ENCODE peak calls at places on chromosomes 7 and 10, in seven cellular contexts. One of them, this sample, is unnamed.

GRCh38 chr7:143239822-143240221 is 18.0 kb downstream of the TAS2R40 start:
- DNase-seq in endodermal cell: no peak
- DNase-seq in fibroblast of lung: no peak
- DNase-seq in HCT116: no peak
- DNase-seq in Peyer's patch: no peak
- DNase-seq in hepatocyte: no peak
- DNase-seq in fibroblast of pulmonary artery: peak; percentile 57
- DNase-seq in this sample: no peak

GRCh38 chr10:104689547-104689946 is 48.5 kb downstream of the SORCS3 start:
- DNase-seq in endodermal cell: peak; percentile 12
- DNase-seq in fibroblast of lung: no peak
- DNase-seq in HCT116: no peak
- DNase-seq in Peyer's patch: no peak
- DNase-seq in hepatocyte: no peak
- DNase-seq in fibroblast of pulmonary artery: no peak
- DNase-seq in this sample: no peak

GRCh38 chr10:44281089-44281613 is 103.7 kb downstream of the CXCL12 start:
- DNase-seq in endodermal cell: no peak
- DNase-seq in fibroblast of lung: no peak
- DNase-seq in HCT116: no peak
- DNase-seq in Peyer's patch: no peak
- DNase-seq in hepatocyte: no peak
- DNase-seq in fibroblast of pulmonary artery: no peak
- DNase-seq in this sample: no peak

GRCh38 chr7:155764432-155764798 is 47.8 kb downstream of the SHH start:
- DNase-seq in endodermal cell: no peak
- DNase-seq in fibroblast of lung: no peak
- DNase-seq in HCT116: no peak
- DNase-seq in Peyer's patch: peak; percentile 33
- DNase-seq in hepatocyte: no peak
- DNase-seq in fibroblast of pulmonary artery: no peak
- DNase-seq in this sample: no peak

GRCh38 chr10:69968830-69969229 is 83.8 kb upstream of the MACROH2A2 start:
- DNase-seq in endodermal cell: peak; percentile 81
- DNase-seq in fibroblast of lung: no peak
- DNase-seq in HCT116: peak; percentile 13
- DNase-seq in Peyer's patch: no peak
- DNase-seq in hepatocyte: peak; percentile 48
- DNase-seq in fibroblast of pulmonary artery: peak; percentile 12
- DNase-seq in this sample: no peak

GRCh38 chr7:43906327-43907010 is at the start of gene URGCP:
- DNase-seq in endodermal cell: peak; percentile 80
- DNase-seq in fibroblast of lung: peak; percentile 45
- DNase-seq in HCT116: no peak
- DNase-seq in Peyer's patch: peak; percentile 35
- DNase-seq in hepatocyte: peak; percentile 78
- DNase-seq in fibroblast of pulmonary artery: peak; percentile 29
- DNase-seq in this sample: no peak

GRCh38 chr7:6395898-6396582 is 51.7 kb downstream of the DAGLB start:
- DNase-seq in endodermal cell: no peak
- DNase-seq in fibroblast of lung: no peak
- DNase-seq in HCT116: no peak
- DNase-seq in Peyer's patch: no peak
- DNase-seq in hepatocyte: no peak
- DNase-seq in fibroblast of pulmonary artery: no peak
- DNase-seq in this sample: no peak

GRCh38 chr10:53536322-53536721 is 763.7 kb upstream of the MBL2 start:
- DNase-seq in endodermal cell: no peak
- DNase-seq in fibroblast of lung: no peak
- DNase-seq in HCT116: no peak
- DNase-seq in Peyer's patch: no peak
- DNase-seq in hepatocyte: no peak
- DNase-seq in fibroblast of pulmonary artery: no peak
- DNase-seq in this sample: no peak

GRCh38 chr10:32166365-32166764 is 110.1 kb upstream of the KIF5B start:
- DNase-seq in endodermal cell: no peak
- DNase-seq in fibroblast of lung: no peak
- DNase-seq in HCT116: no peak
- DNase-seq in Peyer's patch: no peak
- DNase-seq in hepatocyte: no peak
- DNase-seq in fibroblast of pulmonary artery: no peak
- DNase-seq in this sample: no peak

GRCh38 chr10:106565546-106565945 is 599.0 kb downstream of the SORCS1 start:
- DNase-seq in endodermal cell: no peak
- DNase-seq in fibroblast of lung: peak; percentile 25
- DNase-seq in HCT116: no peak
- DNase-seq in Peyer's patch: no peak
- DNase-seq in hepatocyte: no peak
- DNase-seq in fibroblast of pulmonary artery: peak; percentile 55
- DNase-seq in this sample: no peak

GRCh38 chr10:121595806-121596667 is 2.2 kb downstream of the FGFR2 start:
- DNase-seq in endodermal cell: peak; percentile 88
- DNase-seq in fibroblast of lung: no peak
- DNase-seq in HCT116: no peak
- DNase-seq in Peyer's patch: no peak
- DNase-seq in hepatocyte: peak; percentile 42
- DNase-seq in fibroblast of pulmonary artery: no peak
- DNase-seq in this sample: no peak

GRCh38 chr7:13742719-13743640 is 246.5 kb downstream of the ETV1 start:
- DNase-seq in endodermal cell: peak; percentile 51
- DNase-seq in fibroblast of lung: peak; percentile 73
- DNase-seq in HCT116: peak; percentile 39
- DNase-seq in Peyer's patch: no peak
- DNase-seq in hepatocyte: peak; percentile 61
- DNase-seq in fibroblast of pulmonary artery: peak; percentile 75
- DNase-seq in this sample: no peak

GRCh38 chr7:75993689-75994387 is 557 bp downstream of the TMEM120A start:
- DNase-seq in endodermal cell: peak; percentile 92
- DNase-seq in fibroblast of lung: peak; percentile 50
- DNase-seq in HCT116: no peak
- DNase-seq in Peyer's patch: peak; percentile 31
- DNase-seq in hepatocyte: peak; percentile 85
- DNase-seq in fibroblast of pulmonary artery: peak; percentile 68
- DNase-seq in this sample: no peak

GRCh38 chr7:92889081-92889480 is 52.7 kb upstream of the CDK6 start:
- DNase-seq in endodermal cell: no peak
- DNase-seq in fibroblast of lung: no peak
- DNase-seq in HCT116: no peak
- DNase-seq in Peyer's patch: no peak
- DNase-seq in hepatocyte: no peak
- DNase-seq in fibroblast of pulmonary artery: no peak
- DNase-seq in this sample: no peak

GRCh38 chr7:120862987-120863386 is 5.0 kb upstream of the TSPAN12 start:
- DNase-seq in endodermal cell: no peak
- DNase-seq in fibroblast of lung: peak; percentile 8
- DNase-seq in HCT116: no peak
- DNase-seq in Peyer's patch: no peak
- DNase-seq in hepatocyte: no peak
- DNase-seq in fibroblast of pulmonary artery: no peak
- DNase-seq in this sample: no peak

GRCh38 chr10:37952051-37952815 is 24.2 kb downstream of the ZNF25 start:
- DNase-seq in endodermal cell: no peak
- DNase-seq in fibroblast of lung: no peak
- DNase-seq in HCT116: no peak
- DNase-seq in Peyer's patch: no peak
- DNase-seq in hepatocyte: no peak
- DNase-seq in fibroblast of pulmonary artery: no peak
- DNase-seq in this sample: no peak

GRCh38 chr10:88598060-88598459 is 11.5 kb downstream of the LIPJ start:
- DNase-seq in endodermal cell: no peak
- DNase-seq in fibroblast of lung: no peak
- DNase-seq in HCT116: no peak
- DNase-seq in Peyer's patch: no peak
- DNase-seq in hepatocyte: no peak
- DNase-seq in fibroblast of pulmonary artery: no peak
- DNase-seq in this sample: no peak

GRCh38 chr10:124680675-124681074 is 63.5 kb downstream of the FAM53B start:
- DNase-seq in endodermal cell: no peak
- DNase-seq in fibroblast of lung: no peak
- DNase-seq in HCT116: no peak
- DNase-seq in Peyer's patch: no peak
- DNase-seq in hepatocyte: no peak
- DNase-seq in fibroblast of pulmonary artery: peak; percentile 27
- DNase-seq in this sample: no peak

GRCh38 chr10:8416192-8416701 is 361.8 kb downstream of the GATA3 start:
- DNase-seq in endodermal cell: no peak
- DNase-seq in fibroblast of lung: peak; percentile 51
- DNase-seq in HCT116: no peak
- DNase-seq in Peyer's patch: no peak
- DNase-seq in hepatocyte: no peak
- DNase-seq in fibroblast of pulmonary artery: no peak
- DNase-seq in this sample: no peak

GRCh38 chr10:48610585-48611093 is 5.8 kb upstream of the ARHGAP22 start:
- DNase-seq in endodermal cell: no peak
- DNase-seq in fibroblast of lung: no peak
- DNase-seq in HCT116: no peak
- DNase-seq in Peyer's patch: no peak
- DNase-seq in hepatocyte: no peak
- DNase-seq in fibroblast of pulmonary artery: no peak
- DNase-seq in this sample: no peak

GRCh38 chr7:5557920-5558401 is 134.3 kb upstream of the TNRC18 start:
- DNase-seq in endodermal cell: no peak
- DNase-seq in fibroblast of lung: no peak
- DNase-seq in HCT116: no peak
- DNase-seq in Peyer's patch: peak; percentile 52
- DNase-seq in hepatocyte: peak; percentile 44
- DNase-seq in fibroblast of pulmonary artery: no peak
- DNase-seq in this sample: no peak

GRCh38 chr7:132465516-132465915 is 110.8 kb downstream of the PLXNA4 start:
- DNase-seq in endodermal cell: no peak
- DNase-seq in fibroblast of lung: no peak
- DNase-seq in HCT116: no peak
- DNase-seq in Peyer's patch: no peak
- DNase-seq in hepatocyte: no peak
- DNase-seq in fibroblast of pulmonary artery: no peak
- DNase-seq in this sample: no peak

GRCh38 chr7:132463922-132464321 is 112.3 kb downstream of the PLXNA4 start:
- DNase-seq in endodermal cell: no peak
- DNase-seq in fibroblast of lung: no peak
- DNase-seq in HCT116: no peak
- DNase-seq in Peyer's patch: no peak
- DNase-seq in hepatocyte: no peak
- DNase-seq in fibroblast of pulmonary artery: no peak
- DNase-seq in this sample: no peak

GRCh38 chr7:132466367-132466766 is 109.9 kb downstream of the PLXNA4 start:
- DNase-seq in endodermal cell: no peak
- DNase-seq in fibroblast of lung: no peak
- DNase-seq in HCT116: no peak
- DNase-seq in Peyer's patch: no peak
- DNase-seq in hepatocyte: no peak
- DNase-seq in fibroblast of pulmonary artery: no peak
- DNase-seq in this sample: no peak

GRCh38 chr7:132462478-132462877 is 113.8 kb downstream of the PLXNA4 start:
- DNase-seq in endodermal cell: no peak
- DNase-seq in fibroblast of lung: no peak
- DNase-seq in HCT116: no peak
- DNase-seq in Peyer's patch: no peak
- DNase-seq in hepatocyte: no peak
- DNase-seq in fibroblast of pulmonary artery: no peak
- DNase-seq in this sample: no peak

DNA sequence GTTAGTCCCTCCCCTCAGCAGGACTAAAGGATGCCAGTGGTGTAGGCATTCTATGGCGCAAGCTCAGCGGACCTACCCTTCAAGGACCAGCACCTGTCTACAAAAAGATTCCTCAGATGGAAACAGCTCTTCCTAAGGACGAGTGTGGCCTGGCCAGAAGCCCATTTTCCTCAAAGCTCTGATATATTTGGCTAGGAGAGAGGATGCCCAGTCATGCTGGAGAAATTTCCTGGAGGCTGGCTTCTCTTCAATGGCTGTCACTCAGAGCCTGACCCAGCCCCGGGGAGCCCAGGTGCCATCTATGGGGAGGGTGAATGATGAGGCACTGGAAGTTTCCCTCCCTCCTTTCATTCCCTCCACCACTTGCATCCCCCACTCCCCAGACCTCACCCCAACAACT is 111.5 kb downstream of the PLXNA4 start:
- DNase-seq in endodermal cell: no peak
- DNase-seq in fibroblast of lung: peak; percentile 85
- DNase-seq in HCT116: no peak
- DNase-seq in Peyer's patch: no peak
- DNase-seq in hepatocyte: no peak
- DNase-seq in fibroblast of pulmonary artery: peak; percentile 73
- DNase-seq in this sample: no peak
- TF ChIP-seq CTCF in endodermal cell: no peak
- TF ChIP-seq CTCF in fibroblast of lung: no peak
- TF ChIP-seq CTCF in HCT116: no peak
- TF ChIP-seq CTCF in Peyer's patch: no peak
- TF ChIP-seq CTCF in hepatocyte: no peak
- TF ChIP-seq CTCF in fibroblast of pulmonary artery: no peak
- TF ChIP-seq CTCF in this sample: no peak

GRCh38 chr10:90985301-90985700 is 64.4 kb upstream of the ANKRD1 start:
- DNase-seq in endodermal cell: no peak
- DNase-seq in fibroblast of lung: no peak
- DNase-seq in HCT116: no peak
- DNase-seq in Peyer's patch: no peak
- DNase-seq in hepatocyte: peak; percentile 37
- DNase-seq in fibroblast of pulmonary artery: no peak
- DNase-seq in this sample: no peak
- H3K4me3 ChIP-seq in endodermal cell: peak overlapping the region; percentile 32
- H3K4me3 ChIP-seq in fibroblast of lung: no peak overlapping the region
- H3K4me3 ChIP-seq in HCT116: no peak overlapping the region
- H3K4me3 ChIP-seq in Peyer's patch: no peak overlapping the region
- H3K4me3 ChIP-seq in hepatocyte: no peak overlapping the region
- H3K4me3 ChIP-seq in fibroblast of pulmonary artery: no peak overlapping the region
- H3K4me3 ChIP-seq in this sample: no peak overlapping the region

DNA sequence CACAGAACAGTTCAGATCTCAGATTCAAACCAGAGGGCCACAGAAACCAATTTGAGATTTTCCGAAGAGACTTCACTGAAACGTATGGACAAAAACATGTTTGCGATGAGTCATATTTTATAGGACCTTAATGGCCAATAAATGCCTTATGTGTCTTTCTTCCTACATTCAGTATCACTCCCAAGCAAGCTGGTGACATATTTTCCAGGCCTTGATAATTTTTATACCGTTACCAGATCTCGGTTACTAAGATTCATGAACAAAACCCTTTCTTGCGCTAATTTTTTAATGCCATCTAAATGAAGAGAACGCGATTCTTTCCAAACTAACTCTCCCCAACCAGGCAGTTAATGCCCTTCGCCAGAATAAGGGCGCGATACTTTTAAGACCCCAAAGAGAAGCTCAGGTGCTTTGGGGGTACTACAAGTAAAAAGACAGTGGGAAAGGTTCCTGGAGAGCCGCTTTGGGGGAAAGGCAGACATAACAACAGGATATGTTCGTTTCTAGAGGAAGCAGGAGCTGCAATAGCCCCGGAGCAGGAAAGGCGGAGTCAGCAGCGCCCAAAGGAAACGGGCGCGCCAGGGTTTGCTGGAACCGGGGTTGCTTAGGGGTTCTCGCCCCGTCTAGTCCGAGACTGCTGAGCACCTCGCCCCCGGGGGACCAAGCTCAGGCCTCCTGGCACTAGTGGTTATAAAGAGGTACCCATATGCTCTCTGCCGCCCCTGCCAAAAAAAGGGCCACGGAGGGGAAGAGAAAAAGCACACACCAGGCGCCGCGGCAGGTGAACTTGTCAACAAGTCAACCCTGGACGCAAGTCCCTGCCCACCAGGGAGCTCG is 878 bp downstream of the ICA1 start:
- DNase-seq in endodermal cell: no peak
- DNase-seq in fibroblast of lung: peak; percentile 4
- DNase-seq in HCT116: no peak
- DNase-seq in Peyer's patch: no peak
- DNase-seq in hepatocyte: peak; percentile 62
- DNase-seq in fibroblast of pulmonary artery: no peak
- DNase-seq in this sample: no peak
- TF ChIP-seq CTCF in endodermal cell: no peak
- TF ChIP-seq CTCF in fibroblast of lung: no peak
- TF ChIP-seq CTCF in HCT116: no peak
- TF ChIP-seq CTCF in Peyer's patch: no peak
- TF ChIP-seq CTCF in hepatocyte: no peak
- TF ChIP-seq CTCF in fibroblast of pulmonary artery: no peak
- TF ChIP-seq CTCF in this sample: no peak

GRCh38 chr7:69596723-69597277 is 1.5 kb upstream of the AUTS2 start:
- DNase-seq in endodermal cell: no peak
- DNase-seq in fibroblast of lung: peak; percentile 11
- DNase-seq in HCT116: no peak
- DNase-seq in Peyer's patch: no peak
- DNase-seq in hepatocyte: no peak
- DNase-seq in fibroblast of pulmonary artery: no peak
- DNase-seq in this sample: no peak
- H3K4me3 ChIP-seq in endodermal cell: peak overlapping the region; percentile 80
- H3K4me3 ChIP-seq in fibroblast of lung: peak overlapping the region; percentile 48
- H3K4me3 ChIP-seq in HCT116: no peak overlapping the region
- H3K4me3 ChIP-seq in Peyer's patch: peak overlapping the region; percentile 59
- H3K4me3 ChIP-seq in hepatocyte: no peak overlapping the region
- H3K4me3 ChIP-seq in fibroblast of pulmonary artery: peak overlapping the region; percentile 57
- H3K4me3 ChIP-seq in this sample: peak overlapping the region; percentile 55

This sample was measured in AG09309.